ENCODE peak calls at places on chromosome 18, in five cellular contexts. One of them, this sample, is unnamed. For H3K36me3, the result is how much of the 10 kb centered on the place peaks cover.

GRCh38 chr18:48460929-48461583 is 51.9 kb upstream of the ZBTB7C start:
- DNase-seq in CD8-positive, alpha-beta T cell: no peak
- DNase-seq in fibroblast of lung: peak
- DNase-seq in spleen: no peak
- DNase-seq in uterus: no peak
- DNase-seq in this sample: no peak

GRCh38 chr18:73136134-73136533 is 268.3 kb upstream of the NETO1 start:
- DNase-seq in CD8-positive, alpha-beta T cell: no peak
- DNase-seq in fibroblast of lung: no peak
- DNase-seq in spleen: no peak
- DNase-seq in uterus: no peak
- DNase-seq in this sample: no peak

GRCh38 chr18:60446821-60447220 is 74.2 kb upstream of the MC4R start:
- DNase-seq in CD8-positive, alpha-beta T cell: no peak
- DNase-seq in fibroblast of lung: peak
- DNase-seq in spleen: peak
- DNase-seq in uterus: no peak
- DNase-seq in this sample: no peak

GRCh38 chr18:23209796-23210195 is 74.5 kb downstream of the CABLES1 start:
- DNase-seq in CD8-positive, alpha-beta T cell: no peak
- DNase-seq in fibroblast of lung: no peak
- DNase-seq in spleen: no peak
- DNase-seq in uterus: no peak
- DNase-seq in this sample: no peak

GRCh38 chr18:14914126-14914525 is 166.2 kb downstream of the ANKRD30B start:
- DNase-seq in CD8-positive, alpha-beta T cell: no peak
- DNase-seq in fibroblast of lung: no peak
- DNase-seq in spleen: no peak
- DNase-seq in uterus: no peak
- DNase-seq in this sample: no peak

GRCh38 chr18:195651-196050 is 37.3 kb downstream of the USP14 start:
- DNase-seq in CD8-positive, alpha-beta T cell: no peak
- DNase-seq in fibroblast of lung: no peak
- DNase-seq in spleen: no peak
- DNase-seq in uterus: no peak
- DNase-seq in this sample: no peak

GRCh38 chr18:46060359-46060841 is 11.7 kb downstream of the PSTPIP2 start:
- DNase-seq in CD8-positive, alpha-beta T cell: no peak
- DNase-seq in fibroblast of lung: no peak
- DNase-seq in spleen: no peak
- DNase-seq in uterus: no peak
- DNase-seq in this sample: no peak

GRCh38 chr18:41744664-41745063 is 210.4 kb upstream of the PIK3C3 start:
- DNase-seq in CD8-positive, alpha-beta T cell: no peak
- DNase-seq in fibroblast of lung: peak
- DNase-seq in spleen: no peak
- DNase-seq in uterus: no peak
- DNase-seq in this sample: no peak

GRCh38 chr18:3148930-3149535 is 70.7 kb downstream of the MYOM1 start:
- DNase-seq in CD8-positive, alpha-beta T cell: no peak
- DNase-seq in fibroblast of lung: peak
- DNase-seq in spleen: no peak
- DNase-seq in uterus: no peak
- DNase-seq in this sample: no peak

GRCh38 chr18:40048253-40048652 is 1906.8 kb upstream of the PIK3C3 start:
- DNase-seq in CD8-positive, alpha-beta T cell: no peak
- DNase-seq in fibroblast of lung: no peak
- DNase-seq in spleen: no peak
- DNase-seq in uterus: no peak
- DNase-seq in this sample: no peak

GRCh38 chr18:46222710-46223360 is 118.7 kb downstream of the HAUS1 start:
- DNase-seq in CD8-positive, alpha-beta T cell: no peak
- DNase-seq in fibroblast of lung: no peak
- DNase-seq in spleen: no peak
- DNase-seq in uterus: no peak
- DNase-seq in this sample: no peak

GRCh38 chr18:62420513-62421209 is 95.6 kb downstream of the TNFRSF11A start:
- DNase-seq in CD8-positive, alpha-beta T cell: peak
- DNase-seq in fibroblast of lung: peak
- DNase-seq in spleen: no peak
- DNase-seq in uterus: peak
- DNase-seq in this sample: peak

GRCh38 chr18:63683152-63683551 is 19.6 kb upstream of the SERPINB11 start:
- DNase-seq in CD8-positive, alpha-beta T cell: no peak
- DNase-seq in fibroblast of lung: peak
- DNase-seq in spleen: no peak
- DNase-seq in uterus: no peak
- DNase-seq in this sample: peak

GRCh38 chr18:74942319-74942910 is 266.5 kb downstream of the PTGR3 start:
- DNase-seq in CD8-positive, alpha-beta T cell: no peak
- DNase-seq in fibroblast of lung: no peak
- DNase-seq in spleen: no peak
- DNase-seq in uterus: no peak
- DNase-seq in this sample: no peak

GRCh38 chr18:8496186-8496585 is 113.1 kb upstream of the RAB12 start:
- DNase-seq in CD8-positive, alpha-beta T cell: no peak
- DNase-seq in fibroblast of lung: no peak
- DNase-seq in spleen: no peak
- DNase-seq in uterus: no peak
- DNase-seq in this sample: no peak

GRCh38 chr18:456361-456821 is 44.1 kb downstream of the COLEC12 start:
- DNase-seq in CD8-positive, alpha-beta T cell: no peak
- DNase-seq in fibroblast of lung: peak
- DNase-seq in spleen: no peak
- DNase-seq in uterus: peak
- DNase-seq in this sample: no peak

GRCh38 chr18:36298113-36298701 is 694 bp downstream of the FHOD3 start:
- DNase-seq in CD8-positive, alpha-beta T cell: no peak
- DNase-seq in fibroblast of lung: no peak
- DNase-seq in spleen: peak
- DNase-seq in uterus: no peak
- DNase-seq in this sample: no peak

GRCh38 chr18:28108801-28109200 is 68.1 kb downstream of the CDH2 start:
- DNase-seq in CD8-positive, alpha-beta T cell: no peak
- DNase-seq in fibroblast of lung: no peak
- DNase-seq in spleen: no peak
- DNase-seq in uterus: no peak
- DNase-seq in this sample: no peak

GRCh38 chr18:906416-907170 is 1.9 kb downstream of the ADCYAP1 start:
- DNase-seq in CD8-positive, alpha-beta T cell: no peak
- DNase-seq in fibroblast of lung: no peak
- DNase-seq in spleen: no peak
- DNase-seq in uterus: no peak
- DNase-seq in this sample: no peak

GRCh38 chr18:79944126-79944731 is 7.2 kb downstream of the SLC66A2 start:
- DNase-seq in CD8-positive, alpha-beta T cell: no peak
- DNase-seq in fibroblast of lung: no peak
- DNase-seq in spleen: peak
- DNase-seq in uterus: no peak
- DNase-seq in this sample: peak
- H3K36me3 ChIP-seq in CD8-positive, alpha-beta T cell: under half
- H3K36me3 ChIP-seq in fibroblast of lung: under half
- H3K36me3 ChIP-seq in spleen: under half
- H3K36me3 ChIP-seq in uterus: under half
- H3K36me3 ChIP-seq in this sample: under half

DNA sequence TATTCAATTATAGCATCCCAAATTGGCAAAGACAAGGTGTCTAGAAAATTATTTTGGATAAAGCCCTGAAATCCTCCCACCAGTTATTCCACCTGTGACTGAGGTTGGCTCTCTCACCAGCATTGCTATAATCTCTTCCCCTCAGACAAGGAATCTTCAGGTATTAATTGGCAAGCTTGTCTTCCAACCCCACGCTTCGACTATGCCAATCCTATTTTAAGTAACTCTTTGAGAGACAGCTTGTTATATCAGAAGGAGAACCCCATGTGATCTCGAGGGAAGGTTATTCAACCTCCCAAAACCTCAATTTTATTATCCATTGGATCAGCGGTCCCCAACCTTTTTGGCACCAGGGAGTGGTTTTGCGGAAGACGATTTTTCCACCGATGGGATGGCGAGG is 54.5 kb upstream of the NEDD4L start:
- DNase-seq in CD8-positive, alpha-beta T cell: no peak
- DNase-seq in fibroblast of lung: no peak
- DNase-seq in spleen: no peak
- DNase-seq in uterus: no peak
- DNase-seq in this sample: no peak
- H3K4me3 ChIP-seq in CD8-positive, alpha-beta T cell: no peak
- H3K4me3 ChIP-seq in fibroblast of lung: no peak
- H3K4me3 ChIP-seq in spleen: no peak
- H3K4me3 ChIP-seq in uterus: no peak
- H3K4me3 ChIP-seq in this sample: no peak

GRCh38 chr18:24539866-24540604 is 79.6 kb downstream of the HRH4 start:
- DNase-seq in CD8-positive, alpha-beta T cell: no peak
- DNase-seq in fibroblast of lung: no peak
- DNase-seq in spleen: no peak
- DNase-seq in uterus: no peak
- DNase-seq in this sample: no peak

GRCh38 chr18:24536834-24537233 is 76.4 kb downstream of the HRH4 start:
- DNase-seq in CD8-positive, alpha-beta T cell: no peak
- DNase-seq in fibroblast of lung: no peak
- DNase-seq in spleen: no peak
- DNase-seq in uterus: no peak
- DNase-seq in this sample: no peak

GRCh38 chr18:24540896-24541295 is 80.5 kb downstream of the HRH4 start:
- DNase-seq in CD8-positive, alpha-beta T cell: no peak
- DNase-seq in fibroblast of lung: no peak
- DNase-seq in spleen: no peak
- DNase-seq in uterus: no peak
- DNase-seq in this sample: no peak

GRCh38 chr18:24536326-24536725 is 75.9 kb downstream of the HRH4 start:
- DNase-seq in CD8-positive, alpha-beta T cell: no peak
- DNase-seq in fibroblast of lung: no peak
- DNase-seq in spleen: no peak
- DNase-seq in uterus: no peak
- DNase-seq in this sample: no peak

DNA sequence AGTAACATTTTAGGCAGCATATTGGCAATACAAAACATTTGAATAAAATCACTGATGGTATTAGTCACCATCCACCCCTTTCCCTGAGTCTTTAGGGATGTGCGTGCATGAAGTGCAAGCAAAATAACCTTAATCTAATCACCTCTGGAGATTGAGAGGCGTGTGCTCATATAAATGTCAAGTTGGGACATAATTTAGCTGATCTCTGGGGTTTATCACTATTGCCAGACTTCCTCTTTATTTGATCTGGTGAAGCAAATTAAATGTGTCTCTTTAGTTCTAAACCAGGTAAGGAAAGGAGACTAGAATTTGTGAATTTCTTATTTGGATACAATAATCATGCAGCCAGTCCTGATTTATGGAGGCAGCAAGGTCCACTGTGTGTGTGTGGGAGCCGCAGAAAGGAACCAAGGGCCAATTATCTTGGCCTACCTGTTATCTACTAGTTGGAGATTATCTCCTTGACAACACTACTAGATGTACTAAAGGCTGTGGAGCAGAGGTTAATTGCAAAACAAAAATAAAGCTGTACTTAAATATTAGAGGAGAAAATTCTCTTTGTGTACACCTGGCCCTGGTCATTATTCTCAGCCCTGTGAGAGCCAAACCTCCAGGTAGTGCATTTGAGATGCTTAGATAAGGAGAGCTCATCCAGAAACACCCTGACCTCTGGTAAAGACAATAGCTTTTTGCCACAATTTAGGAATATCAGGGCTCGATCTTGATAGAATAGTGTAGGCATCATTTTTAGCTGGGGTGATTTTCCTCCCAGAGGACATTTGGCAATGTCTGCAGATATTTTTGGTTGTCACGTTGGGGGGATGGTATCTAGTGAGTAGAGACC is 78.2 kb downstream of the HRH4 start:
- DNase-seq in CD8-positive, alpha-beta T cell: no peak
- DNase-seq in fibroblast of lung: no peak
- DNase-seq in spleen: no peak
- DNase-seq in uterus: no peak
- DNase-seq in this sample: no peak
- H3K36me3 ChIP-seq in CD8-positive, alpha-beta T cell: under half
- H3K36me3 ChIP-seq in fibroblast of lung: under half
- H3K36me3 ChIP-seq in spleen: under half
- H3K36me3 ChIP-seq in uterus: under half
- H3K36me3 ChIP-seq in this sample: under half

GRCh38 chr18:11861583-11862288 is 10.5 kb downstream of the CHMP1B start:
- DNase-seq in CD8-positive, alpha-beta T cell: no peak
- DNase-seq in fibroblast of lung: peak
- DNase-seq in spleen: peak
- DNase-seq in uterus: no peak
- DNase-seq in this sample: no peak

GRCh38 chr18:11859903-11860407 is 8.7 kb downstream of the CHMP1B start:
- DNase-seq in CD8-positive, alpha-beta T cell: no peak
- DNase-seq in fibroblast of lung: peak
- DNase-seq in spleen: peak
- DNase-seq in uterus: no peak
- DNase-seq in this sample: peak

GRCh38 chr18:11859282-11859797 is 8.1 kb downstream of the CHMP1B start:
- DNase-seq in CD8-positive, alpha-beta T cell: no peak
- DNase-seq in fibroblast of lung: no peak
- DNase-seq in spleen: peak
- DNase-seq in uterus: no peak
- DNase-seq in this sample: no peak

GRCh38 chr18:11860594-11861450 is 9.6 kb downstream of the CHMP1B start:
- DNase-seq in CD8-positive, alpha-beta T cell: no peak
- DNase-seq in fibroblast of lung: no peak
- DNase-seq in spleen: peak
- DNase-seq in uterus: no peak
- DNase-seq in this sample: no peak

GRCh38 chr18:11857177-11857887 is 6.1 kb downstream of the CHMP1B start:
- DNase-seq in CD8-positive, alpha-beta T cell: no peak
- DNase-seq in fibroblast of lung: peak
- DNase-seq in spleen: peak
- DNase-seq in uterus: peak
- DNase-seq in this sample: peak
- H3K4me3 ChIP-seq in CD8-positive, alpha-beta T cell: no peak
- H3K4me3 ChIP-seq in fibroblast of lung: peak
- H3K4me3 ChIP-seq in spleen: no peak
- H3K4me3 ChIP-seq in uterus: no peak
- H3K4me3 ChIP-seq in this sample: no peak

DNA sequence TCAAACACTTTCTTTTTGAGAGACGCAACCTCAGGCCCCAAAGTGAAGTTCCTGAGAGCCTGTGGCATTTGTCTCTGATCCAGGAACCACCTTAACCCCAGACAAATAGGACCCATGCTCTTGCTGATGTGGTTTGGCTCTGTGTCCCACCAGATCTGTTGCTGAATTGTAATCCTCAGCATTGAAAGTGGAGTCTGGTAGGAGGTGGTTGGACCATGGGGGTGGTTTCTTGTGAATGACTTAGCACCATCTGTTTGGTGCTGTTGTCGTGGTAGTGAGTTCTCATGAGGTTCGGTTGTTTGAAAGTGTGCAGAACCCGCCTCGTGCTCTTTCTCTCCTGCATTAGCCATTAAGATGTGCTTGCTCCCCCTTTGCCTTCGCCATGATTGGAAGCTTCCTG is 252.6 kb downstream of the FAM210A start:
- DNase-seq in CD8-positive, alpha-beta T cell: no peak
- DNase-seq in fibroblast of lung: no peak
- DNase-seq in spleen: no peak
- DNase-seq in uterus: no peak
- DNase-seq in this sample: no peak
- H3K36me3 ChIP-seq in CD8-positive, alpha-beta T cell: under half
- H3K36me3 ChIP-seq in fibroblast of lung: under half
- H3K36me3 ChIP-seq in spleen: under half
- H3K36me3 ChIP-seq in uterus: under half
- H3K36me3 ChIP-seq in this sample: under half

GRCh38 chr18:13138822-13139139 is 79.8 kb upstream of the LDLRAD4 start:
- DNase-seq in CD8-positive, alpha-beta T cell: no peak
- DNase-seq in fibroblast of lung: no peak
- DNase-seq in spleen: no peak
- DNase-seq in uterus: no peak
- DNase-seq in this sample: no peak
- H3K4me3 ChIP-seq in CD8-positive, alpha-beta T cell: no peak
- H3K4me3 ChIP-seq in fibroblast of lung: no peak
- H3K4me3 ChIP-seq in spleen: no peak
- H3K4me3 ChIP-seq in uterus: no peak
- H3K4me3 ChIP-seq in this sample: no peak